ENCODE peak calls at places on chromosomes 3 and 15, in six cellular contexts. V is H1, B is neuronal stem cell, K is mesenchymal stem cell, J is H9, C is trophoblast cell. M is an unnamed sample.

GRCh38 chr3:14947105-14947885 is at the start of gene NR2C2:
- DNase-seq in V (peak), B (peak), K (peak), J (peak), C (peak), M (peak)

GRCh38 chr15:98025237-98025636 is 64.7 kb downstream of the ARRDC4 start:
- DNase-seq in V (no peak), B (no peak), K (no peak), J (no peak), C (no peak), M (peak)

GRCh38 chr3:156674911-156675743 is 737 bp downstream of the TIPARP start:
- DNase-seq in V (peak), B (peak), K (peak), J (peak), C (peak), M (peak)

GRCh38 chr3:59513570-59513969 is 463.7 kb upstream of the CFAP20DC start:
- DNase-seq in V (no peak), B (no peak), K (no peak), J (no peak), C (no peak), M (no peak)

GRCh38 chr3:179716811-179717210 is 64.0 kb downstream of the USP13 start:
- DNase-seq in V (no peak), B (no peak), K (peak), J (no peak), C (no peak), M (peak)

GRCh38 chr15:35444557-35445204 is 101.3 kb downstream of the DPH6 start:
- DNase-seq in V (no peak), B (peak), K (peak), J (no peak), C (peak), M (peak)

GRCh38 chr15:57376695-57377477 is 581 bp downstream of the CGNL1 start:
- DNase-seq in V (no peak), B (peak), K (peak), J (peak), C (peak), M (peak)

GRCh38 chr3:107561980-107562379 is 39.2 kb downstream of the BBX start:
- DNase-seq in V (no peak), B (no peak), K (peak), J (no peak), C (no peak), M (peak)

GRCh38 chr3:115651089-115651488 is 27.8 kb downstream of the GAP43 start:
- DNase-seq in V (no peak), B (no peak), K (no peak), J (no peak), C (no peak), M (no peak)

GRCh38 chr3:45347329-45348000 is 40.9 kb upstream of the LARS2 start:
- DNase-seq in V (no peak), B (no peak), K (no peak), J (no peak), C (peak), M (peak)

GRCh38 chr15:78640840-78641733 is at the start of gene CHRNB4:
- DNase-seq in V (peak), B (peak), K (peak), J (peak), C (no peak), M (no peak)

GRCh38 chr3:106030620-106030945 is 161.8 kb upstream of the CBLB start:
- DNase-seq in V (no peak), B (no peak), K (no peak), J (no peak), C (no peak), M (peak)

GRCh38 chr3:42043116-42043796 is 47.9 kb upstream of the TRAK1 start:
- DNase-seq in V (peak), B (peak), K (peak), J (peak), C (no peak), M (peak)

GRCh38 chr3:167520656-167521360 is 47.0 kb upstream of the SERPINI2 start:
- DNase-seq in V (no peak), B (no peak), K (no peak), J (no peak), C (no peak), M (no peak)

GRCh38 chr15:65133550-65134200 is at the start of gene PDCD7:
- DNase-seq in V (peak), B (peak), K (peak), J (peak), C (peak), M (peak)

GRCh38 chr3:50189989-50190388 is 1.4 kb upstream of the GNAT1 start:
- DNase-seq in V (no peak), B (no peak), K (no peak), J (no peak), C (no peak), M (no peak)

GRCh38 chr3:4343258-4343657 is 40.1 kb downstream of the SETMAR start:
- DNase-seq in V (no peak), B (no peak), K (peak), J (no peak), C (no peak), M (peak)

GRCh38 chr3:40504636-40505430 is 1.0 kb upstream of the ZNF620 start:
- DNase-seq in V (no peak), B (no peak), K (peak), J (no peak), C (no peak), M (peak)

GRCh38 chr3:17307482-17307881 is 422.7 kb downstream of the PLCL2 start:
- DNase-seq in V (no peak), B (no peak), K (no peak), J (no peak), C (no peak), M (no peak)

GRCh38 chr3:57927916-57928315 is 80.3 kb upstream of the FLNB start:
- DNase-seq in V (no peak), B (no peak), K (no peak), J (no peak), C (no peak), M (peak)

GRCh38 chr3:156892701-156893100 is 66.5 kb downstream of the LEKR1 start:
- DNase-seq in V (no peak), B (no peak), K (peak), J (no peak), C (peak), M (peak)

GRCh38 chr3:161342629-161343028 is 28.7 kb downstream of the SPTSSB start:
- DNase-seq in V (no peak), B (no peak), K (no peak), J (no peak), C (no peak), M (no peak)

GRCh38 chr3:53775834-53776251 is 70.4 kb downstream of the CHDH start:
- DNase-seq in V (no peak), B (no peak), K (no peak), J (no peak), C (peak), M (no peak)

GRCh38 chr15:81295466-81296145 is 28.3 kb downstream of the STARD5 start:
- DNase-seq in V (no peak), B (no peak), K (no peak), J (no peak), C (no peak), M (no peak)

GRCh38 chr15:45458746-45459403 is 63.7 kb downstream of the SLC30A4 start:
- DNase-seq in V (peak), B (peak), K (peak), J (peak), C (peak), M (peak)

GRCh38 chr3:38158472-38158871 is 6.9 kb upstream of the OXSR1 start:
- DNase-seq in V (no peak), B (no peak), K (no peak), J (no peak), C (no peak), M (no peak)

GRCh38 chr3:157491136-157491535 is 12.1 kb downstream of the VEPH1 start:
- DNase-seq in V (no peak), B (no peak), K (no peak), J (no peak), C (no peak), M (no peak)

GRCh38 chr3:113088616-113089015 is 97.8 kb downstream of the GTPBP8 start:
- DNase-seq in V (no peak), B (no peak), K (no peak), J (no peak), C (no peak), M (no peak)

GRCh38 chr3:2356298-2356950 is 257.8 kb downstream of the CNTN4 start:
- DNase-seq in V (no peak), B (no peak), K (no peak), J (no peak), C (no peak), M (no peak)

GRCh38 chr3:12992629-12993021 is 80.6 kb downstream of the IQSEC1 start:
- DNase-seq in V (no peak), B (no peak), K (no peak), J (no peak), C (no peak), M (no peak)
- H3K4me2 ChIP-seq in V (peak), B (peak), K (no peak), J (peak), C (peak), M (peak)

GRCh38 chr15:40844543-40844981 is 714 bp downstream of the SPINT1 start:
- DNase-seq in V (no peak), B (no peak), K (peak), J (no peak), C (no peak), M (no peak)
- H2BK120ac ChIP-seq in V (no peak), B (no peak), K (no peak), J (no peak), C (peak), M (no peak)

GRCh38 chr3:134654031-134654430 is 3.2 kb upstream of the KY start:
- DNase-seq in V (peak), B (no peak), K (no peak), J (no peak), C (no peak), M (no peak)
- H3K14ac ChIP-seq in V (no peak), B (no peak), K (no peak), J (no peak), C (no peak), M (no peak)

DNA sequence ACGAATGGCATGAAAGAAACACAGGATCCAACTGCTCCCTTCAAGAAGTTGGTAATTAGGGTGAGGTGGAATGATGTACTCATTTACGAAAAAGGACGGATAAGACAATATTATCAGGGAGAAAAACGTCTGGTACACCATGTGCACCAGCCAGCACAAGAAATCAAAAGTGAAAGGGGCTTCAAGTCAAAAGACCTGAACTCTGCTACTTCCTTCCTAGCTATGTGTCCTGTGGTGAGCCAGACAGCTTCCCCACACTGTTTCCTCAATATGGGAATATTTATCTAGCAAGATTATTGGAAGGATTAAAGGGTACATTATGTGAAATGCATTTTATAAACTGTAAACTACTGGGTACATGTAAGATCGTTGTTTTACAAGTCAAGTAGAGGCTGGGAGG is 33.9 kb downstream of the RAB27A start:
- DNase-seq in V (no peak), B (no peak), K (peak), J (no peak), C (no peak), M (no peak)
- H3K4me2 ChIP-seq in V (no peak), B (no peak), K (no peak), J (no peak), C (no peak), M (no peak)

GRCh38 chr3:175749981-175750380 is 890.8 kb downstream of the NAALADL2 start:
- DNase-seq in V (no peak), B (no peak), K (no peak), J (no peak), C (no peak), M (no peak)

GRCh38 chr3:175741951-175742350 is 882.8 kb downstream of the NAALADL2 start:
- DNase-seq in V (no peak), B (no peak), K (peak), J (no peak), C (peak), M (peak)

GRCh38 chr3:175743733-175744400 is 884.7 kb downstream of the NAALADL2 start:
- DNase-seq in V (no peak), B (no peak), K (peak), J (no peak), C (no peak), M (peak)

GRCh38 chr3:175748087-175748732 is 889.1 kb downstream of the NAALADL2 start:
- DNase-seq in V (no peak), B (no peak), K (no peak), J (no peak), C (no peak), M (peak)

DNA sequence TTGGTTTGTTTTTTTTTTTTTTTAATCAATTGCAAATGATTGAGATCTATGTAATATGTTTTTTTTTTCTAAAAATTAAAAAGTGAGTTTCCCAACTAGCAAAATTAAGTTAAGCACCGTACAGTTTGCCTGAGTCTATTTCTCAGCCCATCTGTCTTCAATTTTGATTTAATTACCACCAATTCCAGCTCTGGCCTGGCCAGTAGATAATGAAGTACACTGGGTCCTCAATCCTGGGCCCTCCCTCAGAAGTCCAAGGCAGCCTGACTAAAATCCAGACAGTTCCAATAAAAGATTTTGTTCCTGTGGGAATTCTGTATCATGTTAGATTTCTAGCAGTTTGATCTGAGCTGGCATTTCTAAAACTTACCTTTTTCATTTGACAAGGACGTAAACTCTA is 887.2 kb downstream of the NAALADL2 start:
- DNase-seq in V (no peak), B (no peak), K (no peak), J (no peak), C (no peak), M (no peak)
- H2BK120ac ChIP-seq in V (no peak), B (no peak), K (no peak), J (no peak), C (no peak), M (no peak)

GRCh38 chr3:31079691-31080090 is 185.2 kb upstream of the GADL1 start:
- DNase-seq in V (no peak), B (no peak), K (peak), J (no peak), C (no peak), M (peak)
- H3K14ac ChIP-seq in V (no peak), B (no peak), K (no peak), J (no peak), C (no peak), M (peak)

GRCh38 chr3:121545564-121546455 is at the start of gene POLQ:
- DNase-seq in V (peak), B (peak), K (peak), J (peak), C (peak), M (peak)
- H3K4me2 ChIP-seq in V (peak), B (peak), K (peak), J (peak), C (peak), M (peak)

M was measured in IMR-90.